ENCODE peak calls at places on chromosomes 7 and 10, in eight cellular contexts. V is mucosa of gallbladder; E is stimulated activated CD4-positive, alpha-beta T cell treated with anti-CD3 and anti-CD28 coated beads, Interleukin-4, amount 100 ng/mL, for 48 hours; D is lung; N is left cardiac atrium; Q is CD4-positive, CD25-positive, alpha-beta regulatory T cell; R is fibroblast of villous mesenchyme; A is activated naive CD4-positive, alpha-beta T cell treated with anti-CD3 and anti-CD28 coated beads for 36 hours. B is an unnamed sample.

GRCh38 chr10:102405632-102406031 is 10.1 kb downstream of the NFKB2 start:
- DNase-seq in Q (no peak), D (no peak), R (no peak), E (no peak), V (no peak), A (peak), N (no peak), B (no peak)

GRCh38 chr10:121734517-121735137 is 136.4 kb upstream of the FGFR2 start:
- DNase-seq in Q (no peak), D (no peak), E (no peak), V (no peak), N (no peak), R (no peak), A (peak), B (no peak)

GRCh38 chr10:69731184-69731583 is 70.5 kb upstream of the COL13A1 start:
- DNase-seq in E (no peak), Q (no peak), R (peak), D (no peak), A (no peak), N (no peak), V (no peak), B (no peak)

GRCh38 chr10:75776738-75777504 is 345.5 kb downstream of the LRMDA start:
- DNase-seq in Q (no peak), R (no peak), E (no peak), A (no peak), D (no peak), N (peak), V (no peak), B (peak)

GRCh38 chr10:99917963-99918825 is 91.6 kb downstream of the DNMBP start:
- DNase-seq in A (no peak), Q (no peak), R (peak), V (no peak), D (peak), E (no peak), N (peak), B (no peak)

GRCh38 chr10:51651063-51651462 is 48.3 kb downstream of the CSTF2T start:
- DNase-seq in R (peak), A (no peak), Q (no peak), N (no peak), D (no peak), V (no peak), E (no peak), B (no peak)

GRCh38 chr7:18430810-18431209 is 64.7 kb upstream of the HDAC9 start:
- DNase-seq in E (no peak), A (no peak), D (no peak), N (no peak), V (no peak), R (no peak), Q (no peak), B (no peak)

GRCh38 chr7:101560856-101561255 is 68.2 kb downstream of the MYL10 start:
- DNase-seq in V (no peak), E (no peak), D (no peak), A (no peak), R (no peak), Q (no peak), N (no peak), B (no peak)

GRCh38 chr7:33339074-33339805 is 209.9 kb downstream of the BBS9 start:
- DNase-seq in V (no peak), A (no peak), E (no peak), Q (no peak), R (no peak), D (no peak), N (no peak), B (no peak)

GRCh38 chr10:132739225-132739613 is 46.7 kb downstream of the NKX6-2 start:
- DNase-seq in N (no peak), R (no peak), D (no peak), A (no peak), E (no peak), V (no peak), Q (no peak), B (no peak)

GRCh38 chr10:533186-533585 is 156.3 kb downstream of the DIP2C start:
- DNase-seq in A (no peak), R (no peak), V (no peak), N (no peak), E (no peak), D (no peak), Q (no peak), B (no peak)

GRCh38 chr7:21261627-21262564 is 166.0 kb upstream of the SP4 start:
- DNase-seq in R (peak), D (no peak), E (peak), N (no peak), V (no peak), A (peak), Q (peak), B (no peak)

GRCh38 chr7:24200407-24200806 is 83.6 kb upstream of the NPY start:
- DNase-seq in D (no peak), N (no peak), R (no peak), Q (no peak), A (no peak), E (no peak), V (no peak), B (peak)

GRCh38 chr7:136389933-136390332 is 412.8 kb upstream of the MTPN start:
- DNase-seq in N (no peak), E (no peak), Q (no peak), V (no peak), A (no peak), R (no peak), D (no peak), B (no peak)

GRCh38 chr7:158325530-158326381 is 261.9 kb downstream of the PTPRN2 start:
- DNase-seq in E (no peak), A (no peak), N (no peak), D (no peak), Q (no peak), V (peak), R (no peak), B (no peak)

GRCh38 chr7:157521061-157521731 is 184.4 kb downstream of the DNAJB6 start:
- DNase-seq in Q (no peak), A (no peak), N (no peak), D (no peak), R (no peak), E (no peak), V (no peak), B (no peak)

GRCh38 chr10:58981846-58982245 is 194.6 kb upstream of the PHYHIPL start:
- DNase-seq in Q (no peak), V (no peak), A (no peak), D (no peak), E (no peak), N (no peak), R (no peak), B (no peak)

GRCh38 chr10:79116801-79117723 is 48.3 kb downstream of the ZMIZ1 start:
- DNase-seq in R (peak), E (no peak), D (no peak), V (peak), A (no peak), N (no peak), Q (no peak), B (no peak)

GRCh38 chr7:29140873-29141468 is 5.4 kb downstream of the CPVL start:
- DNase-seq in A (no peak), V (peak), D (no peak), E (no peak), R (no peak), N (no peak), Q (no peak), B (no peak)

GRCh38 chr7:24082826-24083225 is 201.2 kb upstream of the NPY start:
- DNase-seq in R (no peak), N (no peak), E (no peak), V (no peak), Q (no peak), D (no peak), A (no peak), B (no peak)

GRCh38 chr10:88227342-88228018 is 355.6 kb downstream of the RNLS start:
- DNase-seq in V (no peak), N (peak), D (no peak), Q (no peak), A (no peak), E (no peak), R (no peak), B (no peak)

GRCh38 chr10:102451105-102451969 is at the start of gene C10orf95:
- DNase-seq in E (no peak), N (no peak), Q (no peak), V (no peak), A (peak), R (no peak), D (peak), B (no peak)

GRCh38 chr10:70699063-70699658 is 26.9 kb downstream of the ADAMTS14 start:
- DNase-seq in A (no peak), Q (no peak), V (no peak), R (no peak), D (no peak), E (no peak), N (no peak), B (no peak)

GRCh38 chr10:29879862-29880261 is 179.5 kb downstream of the JCAD start:
- DNase-seq in D (no peak), R (no peak), A (no peak), Q (no peak), V (no peak), E (no peak), N (no peak), B (no peak)

GRCh38 chr7:50502947-50503346 is 52.8 kb upstream of the FIGNL1 start:
- DNase-seq in Q (no peak), V (no peak), A (no peak), D (no peak), R (peak), E (no peak), N (no peak), B (no peak)

GRCh38 chr10:44416021-44416758 is 31.3 kb upstream of the CXCL12 start:
- DNase-seq in R (peak), Q (no peak), E (no peak), N (no peak), D (no peak), A (no peak), V (no peak), B (no peak)

GRCh38 chr10:131310904-131311660 is 439 bp downstream of the TCERG1L start:
- DNase-seq in E (no peak), V (no peak), Q (no peak), R (no peak), N (no peak), D (no peak), A (no peak), B (no peak)

GRCh38 chr7:114085592-114086490 is 167.0 kb upstream of the PPP1R3A start:
- DNase-seq in E (no peak), D (peak), V (peak), N (peak), A (peak), Q (no peak), R (peak), B (no peak)

GRCh38 chr7:17403996-17404395 is 105.5 kb downstream of the AHR start:
- DNase-seq in E (no peak), D (no peak), R (peak), N (no peak), V (no peak), A (no peak), Q (no peak), B (no peak)

GRCh38 chr7:158353606-158354570 is 233.7 kb downstream of the PTPRN2 start:
- DNase-seq in E (no peak), N (no peak), A (peak), R (no peak), V (no peak), D (no peak), Q (no peak), B (no peak)

B was measured in NCI-H1436 treated with DMSO at 0.1 percent for 48 hours.